ENCODE peak calls at places on chromosomes 3 and 15, in ten cellular contexts. A is left ventricle myocardium inferior, X is HFF-Myc, C is fibroblast of mammary gland, Q is stomach, Y is GM12865, Z is PC-9, E is IMR-90, L is breast epithelium, I is A549. S is an unnamed sample.
A peak's percentile ranks its signal among the peaks of the same experiment; 100 is the strongest.

GRCh38 chr15:34796847-34797246 is 1.5 kb upstream of the ACTC1 start:
- DNase-seq in A (no peak), X (no peak), C (no peak), Q (no peak), Y (no peak), Z (no peak), E (no peak), L (no peak), I (no peak), S (no peak)

GRCh38 chr3:64595253-64595694 is 92.5 kb downstream of the ADAMTS9 start:
- DNase-seq in A (peak; percentile 48), X (no peak), C (peak; percentile 98), Q (no peak), Y (no peak), Z (no peak), E (peak; percentile 70), L (no peak), I (no peak), S (peak; percentile 19)

GRCh38 chr3:114899186-114899931 is 247.7 kb downstream of the ZBTB20 start:
- DNase-seq in A (no peak), X (no peak), C (no peak), Q (no peak), Y (no peak), Z (no peak), E (no peak), L (peak; percentile 24), I (peak; percentile 88), S (no peak)

GRCh38 chr15:27820232-27820631 is 278.9 kb downstream of the OCA2 start:
- DNase-seq in A (no peak), X (no peak), C (peak; percentile 37), Q (no peak), Y (no peak), Z (no peak), E (peak; percentile 31), L (no peak), I (peak; percentile 22), S (no peak)

GRCh38 chr3:65483475-65483874 is 555.2 kb downstream of the MAGI1 start:
- DNase-seq in A (peak; percentile 74), X (no peak), C (peak; percentile 22), Q (peak; percentile 81), Y (no peak), Z (peak; percentile 33), E (no peak), L (peak; percentile 68), I (no peak), S (peak; percentile 7)

GRCh38 chr3:135374571-135374970 is 579.5 kb downstream of the EPHB1 start:
- DNase-seq in A (no peak), X (no peak), C (no peak), Q (no peak), Y (no peak), Z (no peak), E (no peak), L (no peak), I (no peak), S (no peak)

GRCh38 chr15:88769161-88769971 is 33.9 kb upstream of the ACAN start:
- DNase-seq in A (no peak), X (no peak), C (no peak), Q (no peak), Y (no peak), Z (no peak), E (peak; percentile 5), L (no peak), I (no peak), S (no peak)

GRCh38 chr3:37221407-37221806 is 47.0 kb upstream of the LRRFIP2 start:
- DNase-seq in A (no peak), X (no peak), C (peak; percentile 78), Q (no peak), Y (peak; percentile 7), Z (peak; percentile 61), E (peak; percentile 88), L (no peak), I (peak; percentile 91), S (no peak)

GRCh38 chr15:28002867-28003266 is 96.2 kb downstream of the OCA2 start:
- DNase-seq in A (no peak), X (no peak), C (no peak), Q (no peak), Y (no peak), Z (no peak), E (no peak), L (no peak), I (no peak), S (no peak)

GRCh38 chr3:42633544-42633943 is 20.0 kb upstream of the ZBTB47 start:
- DNase-seq in A (no peak), X (no peak), C (no peak), Q (no peak), Y (no peak), Z (no peak), E (peak; percentile 73), L (no peak), I (no peak), S (no peak)

GRCh38 chr3:42637001-42637400 is 16.5 kb upstream of the ZBTB47 start:
- DNase-seq in A (no peak), X (no peak), C (no peak), Q (no peak), Y (no peak), Z (no peak), E (no peak), L (no peak), I (no peak), S (no peak)

GRCh38 chr3:42638339-42638842 is 15.1 kb upstream of the ZBTB47 start:
- DNase-seq in A (no peak), X (no peak), C (no peak), Q (no peak), Y (peak; percentile 75), Z (no peak), E (no peak), L (no peak), I (no peak), S (no peak)

GRCh38 chr3:42632146-42632545 is 21.4 kb upstream of the ZBTB47 start:
- DNase-seq in A (no peak), X (no peak), C (peak; percentile 57), Q (no peak), Y (no peak), Z (no peak), E (peak; percentile 77), L (no peak), I (no peak), S (no peak)

GRCh38 chr3:42635111-42635510 is 18.4 kb upstream of the ZBTB47 start:
- DNase-seq in A (no peak), X (no peak), C (peak; percentile 53), Q (no peak), Y (peak; percentile 54), Z (no peak), E (peak; percentile 60), L (no peak), I (peak; percentile 49), S (no peak)
- TF ChIP-seq CTCF in A (peak; percentile 11), X (no peak), C (peak; percentile 17), Q (no peak), Y (no peak), Z (peak; percentile 12), E (peak; percentile 30), L (no peak), I (no peak), S (no peak)

GRCh38 chr15:67035886-67036285 is 29.5 kb upstream of the SMAD3 start:
- DNase-seq in A (no peak), X (peak; percentile 64), C (peak; percentile 84), Q (no peak), Y (no peak), Z (no peak), E (peak; percentile 51), L (no peak), I (no peak), S (no peak)

GRCh38 chr15:67032608-67033007 is 32.8 kb upstream of the SMAD3 start:
- DNase-seq in A (no peak), X (no peak), C (no peak), Q (no peak), Y (no peak), Z (no peak), E (no peak), L (no peak), I (no peak), S (no peak)

GRCh38 chr15:67033012-67033411 is 32.4 kb upstream of the SMAD3 start:
- DNase-seq in A (no peak), X (no peak), C (no peak), Q (no peak), Y (no peak), Z (no peak), E (no peak), L (no peak), I (no peak), S (no peak)

GRCh38 chr15:67031321-67031720 is 34.1 kb upstream of the SMAD3 start:
- DNase-seq in A (no peak), X (no peak), C (no peak), Q (no peak), Y (no peak), Z (no peak), E (no peak), L (no peak), I (no peak), S (no peak)

GRCh38 chr15:67033521-67033920 is 31.9 kb upstream of the SMAD3 start:
- DNase-seq in A (no peak), X (no peak), C (no peak), Q (no peak), Y (no peak), Z (no peak), E (no peak), L (no peak), I (no peak), S (no peak)
- H3K4me3 ChIP-seq in A (peak overlapping the region; percentile 59), X (peak overlapping the region; percentile 16), C (no peak overlapping the region), Q (peak overlapping the region; percentile 40), Y (no peak overlapping the region), Z (no peak overlapping the region), E (no peak overlapping the region), L (peak overlapping the region; percentile 68), I (no peak overlapping the region), S (peak overlapping the region; percentile 15)

GRCh38 chr3:105860649-105861048 is 8.2 kb downstream of the CBLB start:
- DNase-seq in A (no peak), X (no peak), C (no peak), Q (no peak), Y (no peak), Z (no peak), E (no peak), L (no peak), I (no peak), S (no peak)

GRCh38 chr3:105856605-105857004 is 12.2 kb downstream of the CBLB start:
- DNase-seq in A (no peak), X (no peak), C (no peak), Q (no peak), Y (no peak), Z (no peak), E (no peak), L (no peak), I (no peak), S (no peak)

GRCh38 chr3:105853801-105854432 is 14.9 kb downstream of the CBLB start:
- DNase-seq in A (no peak), X (no peak), C (no peak), Q (no peak), Y (peak; percentile 73), Z (no peak), E (no peak), L (no peak), I (no peak), S (no peak)

GRCh38 chr3:105862217-105862616 is 6.6 kb downstream of the CBLB start:
- DNase-seq in A (no peak), X (no peak), C (no peak), Q (no peak), Y (peak; percentile 83), Z (no peak), E (no peak), L (no peak), I (no peak), S (no peak)

GRCh38 chr3:105857963-105858362 is 10.8 kb downstream of the CBLB start:
- DNase-seq in A (no peak), X (no peak), C (no peak), Q (no peak), Y (no peak), Z (no peak), E (no peak), L (no peak), I (no peak), S (no peak)
- TF ChIP-seq CTCF in A (no peak), X (no peak), C (no peak), Q (no peak), Y (no peak), Z (no peak), E (no peak), L (no peak), I (no peak), S (no peak)

GRCh38 chr15:38685686-38686339 is 121.2 kb upstream of the RASGRP1 start:
- DNase-seq in A (no peak), X (no peak), C (no peak), Q (no peak), Y (no peak), Z (no peak), E (no peak), L (no peak), I (no peak), S (no peak)
- H3K4me3 ChIP-seq in A (no peak overlapping the region), X (no peak overlapping the region), C (no peak overlapping the region), Q (no peak overlapping the region), Y (no peak overlapping the region), Z (no peak overlapping the region), E (no peak overlapping the region), L (no peak overlapping the region), I (no peak overlapping the region), S (no peak overlapping the region)